ENCODE peak calls at places on chromosomes 3 and 15, in ten cellular contexts. One of them, this sample, is unnamed. For H3K4me1, the result is how much of the 10 kb centered on the place peaks cover.

GRCh38 chr3:14484741-14485140 is 55.4 kb downstream of the GRIP2 start:
- DNase-seq in aorta: peak
- DNase-seq in CD8-positive, alpha-beta memory T cell: no peak
- DNase-seq in cardiac muscle cell: no peak
- DNase-seq in naive thymus-derived CD4-positive, alpha-beta T cell: no peak
- DNase-seq in mesendoderm: no peak
- DNase-seq in mucosa of descending colon: no peak
- DNase-seq in HCT116: no peak
- DNase-seq in hepatocyte: no peak
- DNase-seq in H9: no peak
- DNase-seq in this sample: no peak

GRCh38 chr3:133965033-133965570 is 64.6 kb downstream of the SLCO2A1 start:
- DNase-seq in mucosa of descending colon: no peak
- DNase-seq in mesendoderm: no peak
- DNase-seq in cardiac muscle cell: no peak
- DNase-seq in H9: no peak
- DNase-seq in hepatocyte: no peak
- DNase-seq in naive thymus-derived CD4-positive, alpha-beta T cell: no peak
- DNase-seq in CD8-positive, alpha-beta memory T cell: no peak
- DNase-seq in HCT116: no peak
- DNase-seq in aorta: peak
- DNase-seq in this sample: no peak

GRCh38 chr3:99532246-99532645 is 106.1 kb upstream of the COL8A1 start:
- DNase-seq in HCT116: peak
- DNase-seq in CD8-positive, alpha-beta memory T cell: no peak
- DNase-seq in cardiac muscle cell: peak
- DNase-seq in H9: peak
- DNase-seq in aorta: no peak
- DNase-seq in mesendoderm: peak
- DNase-seq in hepatocyte: peak
- DNase-seq in naive thymus-derived CD4-positive, alpha-beta T cell: no peak
- DNase-seq in mucosa of descending colon: no peak
- DNase-seq in this sample: no peak

GRCh38 chr15:38642689-38643270 is 78.2 kb upstream of the RASGRP1 start:
- DNase-seq in HCT116: no peak
- DNase-seq in hepatocyte: no peak
- DNase-seq in mucosa of descending colon: no peak
- DNase-seq in H9: no peak
- DNase-seq in mesendoderm: no peak
- DNase-seq in cardiac muscle cell: no peak
- DNase-seq in CD8-positive, alpha-beta memory T cell: no peak
- DNase-seq in aorta: no peak
- DNase-seq in naive thymus-derived CD4-positive, alpha-beta T cell: no peak
- DNase-seq in this sample: no peak

GRCh38 chr15:94844533-94845390 is 613.4 kb downstream of the MCTP2 start:
- DNase-seq in hepatocyte: peak
- DNase-seq in mucosa of descending colon: peak
- DNase-seq in cardiac muscle cell: peak
- DNase-seq in aorta: peak
- DNase-seq in mesendoderm: peak
- DNase-seq in H9: peak
- DNase-seq in CD8-positive, alpha-beta memory T cell: no peak
- DNase-seq in HCT116: no peak
- DNase-seq in naive thymus-derived CD4-positive, alpha-beta T cell: no peak
- DNase-seq in this sample: no peak

GRCh38 chr15:69154684-69155083 is 5.8 kb upstream of the GLCE start:
- DNase-seq in aorta: no peak
- DNase-seq in cardiac muscle cell: no peak
- DNase-seq in naive thymus-derived CD4-positive, alpha-beta T cell: no peak
- DNase-seq in H9: no peak
- DNase-seq in HCT116: no peak
- DNase-seq in CD8-positive, alpha-beta memory T cell: no peak
- DNase-seq in hepatocyte: no peak
- DNase-seq in mesendoderm: peak
- DNase-seq in mucosa of descending colon: no peak
- DNase-seq in this sample: no peak

GRCh38 chr15:75887178-75887577 is 16.5 kb upstream of the FBXO22 start:
- DNase-seq in mucosa of descending colon: no peak
- DNase-seq in H9: no peak
- DNase-seq in naive thymus-derived CD4-positive, alpha-beta T cell: no peak
- DNase-seq in aorta: no peak
- DNase-seq in HCT116: no peak
- DNase-seq in hepatocyte: peak
- DNase-seq in mesendoderm: no peak
- DNase-seq in CD8-positive, alpha-beta memory T cell: no peak
- DNase-seq in cardiac muscle cell: no peak
- DNase-seq in this sample: no peak

GRCh38 chr3:96331341-96331740 is 483.1 kb upstream of the EPHA6 start:
- DNase-seq in naive thymus-derived CD4-positive, alpha-beta T cell: no peak
- DNase-seq in HCT116: no peak
- DNase-seq in mucosa of descending colon: no peak
- DNase-seq in H9: no peak
- DNase-seq in CD8-positive, alpha-beta memory T cell: no peak
- DNase-seq in hepatocyte: no peak
- DNase-seq in aorta: no peak
- DNase-seq in mesendoderm: peak
- DNase-seq in cardiac muscle cell: no peak
- DNase-seq in this sample: no peak

GRCh38 chr15:23648920-23649515 is 1.4 kb upstream of the MAGEL2 start:
- DNase-seq in mesendoderm: peak
- DNase-seq in HCT116: no peak
- DNase-seq in naive thymus-derived CD4-positive, alpha-beta T cell: no peak
- DNase-seq in H9: no peak
- DNase-seq in mucosa of descending colon: no peak
- DNase-seq in CD8-positive, alpha-beta memory T cell: no peak
- DNase-seq in cardiac muscle cell: peak
- DNase-seq in hepatocyte: peak
- DNase-seq in aorta: no peak
- DNase-seq in this sample: peak

GRCh38 chr3:66115858-66116654 is 77.3 kb upstream of the MAGI1 start:
- DNase-seq in H9: peak
- DNase-seq in mucosa of descending colon: no peak
- DNase-seq in naive thymus-derived CD4-positive, alpha-beta T cell: no peak
- DNase-seq in cardiac muscle cell: peak
- DNase-seq in hepatocyte: peak
- DNase-seq in aorta: no peak
- DNase-seq in CD8-positive, alpha-beta memory T cell: no peak
- DNase-seq in mesendoderm: peak
- DNase-seq in HCT116: peak
- DNase-seq in this sample: no peak

GRCh38 chr15:26260517-26261133 is 397.5 kb upstream of the ATP10A start:
- DNase-seq in hepatocyte: peak
- DNase-seq in mesendoderm: peak
- DNase-seq in aorta: no peak
- DNase-seq in cardiac muscle cell: peak
- DNase-seq in mucosa of descending colon: no peak
- DNase-seq in H9: peak
- DNase-seq in CD8-positive, alpha-beta memory T cell: no peak
- DNase-seq in HCT116: no peak
- DNase-seq in naive thymus-derived CD4-positive, alpha-beta T cell: no peak
- DNase-seq in this sample: peak

GRCh38 chr3:138786788-138787276 is 47.9 kb downstream of the PIK3CB start:
- DNase-seq in H9: no peak
- DNase-seq in HCT116: no peak
- DNase-seq in mesendoderm: no peak
- DNase-seq in hepatocyte: no peak
- DNase-seq in CD8-positive, alpha-beta memory T cell: no peak
- DNase-seq in cardiac muscle cell: no peak
- DNase-seq in aorta: no peak
- DNase-seq in mucosa of descending colon: no peak
- DNase-seq in naive thymus-derived CD4-positive, alpha-beta T cell: no peak
- DNase-seq in this sample: no peak

GRCh38 chr3:10529809-10530208 is 24.4 kb upstream of the ATP2B2 start:
- DNase-seq in naive thymus-derived CD4-positive, alpha-beta T cell: no peak
- DNase-seq in aorta: no peak
- DNase-seq in mucosa of descending colon: no peak
- DNase-seq in mesendoderm: no peak
- DNase-seq in hepatocyte: no peak
- DNase-seq in H9: no peak
- DNase-seq in HCT116: no peak
- DNase-seq in CD8-positive, alpha-beta memory T cell: no peak
- DNase-seq in cardiac muscle cell: no peak
- DNase-seq in this sample: no peak

GRCh38 chr15:43854801-43855200 is 28.0 kb downstream of the WDR76 start:
- DNase-seq in CD8-positive, alpha-beta memory T cell: no peak
- DNase-seq in cardiac muscle cell: no peak
- DNase-seq in HCT116: no peak
- DNase-seq in hepatocyte: no peak
- DNase-seq in aorta: no peak
- DNase-seq in mesendoderm: no peak
- DNase-seq in mucosa of descending colon: no peak
- DNase-seq in naive thymus-derived CD4-positive, alpha-beta T cell: no peak
- DNase-seq in H9: no peak
- DNase-seq in this sample: no peak

GRCh38 chr15:34582461-34583357 is 742 bp downstream of the GOLGA8B start:
- DNase-seq in CD8-positive, alpha-beta memory T cell: peak
- DNase-seq in mesendoderm: peak
- DNase-seq in mucosa of descending colon: peak
- DNase-seq in cardiac muscle cell: peak
- DNase-seq in aorta: peak
- DNase-seq in H9: peak
- DNase-seq in hepatocyte: peak
- DNase-seq in naive thymus-derived CD4-positive, alpha-beta T cell: no peak
- DNase-seq in HCT116: peak
- DNase-seq in this sample: peak

GRCh38 chr3:171646357-171647133 is 163.7 kb downstream of the PLD1 start:
- DNase-seq in cardiac muscle cell: peak
- DNase-seq in mesendoderm: peak
- DNase-seq in mucosa of descending colon: no peak
- DNase-seq in naive thymus-derived CD4-positive, alpha-beta T cell: no peak
- DNase-seq in hepatocyte: peak
- DNase-seq in aorta: no peak
- DNase-seq in CD8-positive, alpha-beta memory T cell: no peak
- DNase-seq in H9: no peak
- DNase-seq in HCT116: peak
- DNase-seq in this sample: no peak

GRCh38 chr3:112642912-112643506 is 2.1 kb upstream of the CCDC80 start:
- DNase-seq in naive thymus-derived CD4-positive, alpha-beta T cell: peak
- DNase-seq in mesendoderm: peak
- DNase-seq in CD8-positive, alpha-beta memory T cell: peak
- DNase-seq in H9: peak
- DNase-seq in mucosa of descending colon: peak
- DNase-seq in aorta: peak
- DNase-seq in cardiac muscle cell: peak
- DNase-seq in hepatocyte: peak
- DNase-seq in HCT116: peak
- DNase-seq in this sample: peak

GRCh38 chr3:53198256-53198977 is 37.4 kb downstream of the PRKCD start:
- DNase-seq in HCT116: no peak
- DNase-seq in H9: peak
- DNase-seq in aorta: no peak
- DNase-seq in CD8-positive, alpha-beta memory T cell: no peak
- DNase-seq in mesendoderm: peak
- DNase-seq in mucosa of descending colon: no peak
- DNase-seq in naive thymus-derived CD4-positive, alpha-beta T cell: no peak
- DNase-seq in cardiac muscle cell: peak
- DNase-seq in hepatocyte: no peak
- DNase-seq in this sample: no peak

GRCh38 chr15:90909976-90910375 is 6.9 kb downstream of the MAN2A2 start:
- DNase-seq in cardiac muscle cell: no peak
- DNase-seq in CD8-positive, alpha-beta memory T cell: no peak
- DNase-seq in hepatocyte: no peak
- DNase-seq in mesendoderm: no peak
- DNase-seq in mucosa of descending colon: peak
- DNase-seq in HCT116: no peak
- DNase-seq in naive thymus-derived CD4-positive, alpha-beta T cell: no peak
- DNase-seq in aorta: no peak
- DNase-seq in H9: no peak
- DNase-seq in this sample: no peak
- H3K4me1 ChIP-seq in cardiac muscle cell: under half
- H3K4me1 ChIP-seq in CD8-positive, alpha-beta memory T cell: under half
- H3K4me1 ChIP-seq in hepatocyte: under half
- H3K4me1 ChIP-seq in mesendoderm: under half
- H3K4me1 ChIP-seq in mucosa of descending colon: under half
- H3K4me1 ChIP-seq in HCT116: under half
- H3K4me1 ChIP-seq in naive thymus-derived CD4-positive, alpha-beta T cell: under half
- H3K4me1 ChIP-seq in aorta: under half
- H3K4me1 ChIP-seq in H9: under half
- H3K4me1 ChIP-seq in this sample: under half

GRCh38 chr3:38142959-38143358 is 4.5 kb downstream of the MYD88 start:
- DNase-seq in mesendoderm: no peak
- DNase-seq in cardiac muscle cell: no peak
- DNase-seq in aorta: no peak
- DNase-seq in hepatocyte: no peak
- DNase-seq in CD8-positive, alpha-beta memory T cell: no peak
- DNase-seq in mucosa of descending colon: no peak
- DNase-seq in HCT116: no peak
- DNase-seq in naive thymus-derived CD4-positive, alpha-beta T cell: no peak
- DNase-seq in H9: no peak
- DNase-seq in this sample: no peak
- H3K4me1 ChIP-seq in mesendoderm: under half
- H3K4me1 ChIP-seq in cardiac muscle cell: under half
- H3K4me1 ChIP-seq in aorta: under half
- H3K4me1 ChIP-seq in hepatocyte: under half
- H3K4me1 ChIP-seq in CD8-positive, alpha-beta memory T cell: under half
- H3K4me1 ChIP-seq in mucosa of descending colon: under half
- H3K4me1 ChIP-seq in HCT116: under half
- H3K4me1 ChIP-seq in naive thymus-derived CD4-positive, alpha-beta T cell: under half
- H3K4me1 ChIP-seq in H9: under half
- H3K4me1 ChIP-seq in this sample: under half

DNA sequence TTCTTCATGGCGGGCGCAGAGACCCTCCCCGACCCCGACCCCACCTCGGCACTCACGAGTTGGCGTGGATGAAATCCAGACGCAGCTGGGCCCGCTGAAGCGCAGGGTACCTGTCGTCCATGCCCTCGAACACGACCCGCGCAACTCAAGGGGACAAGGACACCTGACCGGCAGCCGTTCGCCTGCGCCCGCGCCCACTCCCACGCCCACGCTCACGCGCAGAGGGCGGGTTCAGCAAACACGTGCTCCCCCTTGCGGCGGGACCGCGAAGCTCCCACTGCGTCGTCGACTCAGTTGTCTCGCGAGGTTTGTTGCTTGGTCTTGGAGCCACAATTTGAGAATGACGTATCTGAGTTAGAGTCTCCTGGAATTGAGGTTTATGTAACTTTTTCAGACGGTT is at the start of gene MORC1:
- DNase-seq in mesendoderm: no peak
- DNase-seq in cardiac muscle cell: no peak
- DNase-seq in CD8-positive, alpha-beta memory T cell: no peak
- DNase-seq in HCT116: no peak
- DNase-seq in naive thymus-derived CD4-positive, alpha-beta T cell: no peak
- DNase-seq in aorta: peak
- DNase-seq in mucosa of descending colon: peak
- DNase-seq in H9: peak
- DNase-seq in hepatocyte: no peak
- DNase-seq in this sample: no peak
- H3K4me1 ChIP-seq in mesendoderm: under half
- H3K4me1 ChIP-seq in cardiac muscle cell: under half
- H3K4me1 ChIP-seq in CD8-positive, alpha-beta memory T cell: under half
- H3K4me1 ChIP-seq in HCT116: under half
- H3K4me1 ChIP-seq in naive thymus-derived CD4-positive, alpha-beta T cell: under half
- H3K4me1 ChIP-seq in aorta: under half
- H3K4me1 ChIP-seq in mucosa of descending colon: under half
- H3K4me1 ChIP-seq in H9: under half
- H3K4me1 ChIP-seq in hepatocyte: under half
- H3K4me1 ChIP-seq in this sample: under half

DNA sequence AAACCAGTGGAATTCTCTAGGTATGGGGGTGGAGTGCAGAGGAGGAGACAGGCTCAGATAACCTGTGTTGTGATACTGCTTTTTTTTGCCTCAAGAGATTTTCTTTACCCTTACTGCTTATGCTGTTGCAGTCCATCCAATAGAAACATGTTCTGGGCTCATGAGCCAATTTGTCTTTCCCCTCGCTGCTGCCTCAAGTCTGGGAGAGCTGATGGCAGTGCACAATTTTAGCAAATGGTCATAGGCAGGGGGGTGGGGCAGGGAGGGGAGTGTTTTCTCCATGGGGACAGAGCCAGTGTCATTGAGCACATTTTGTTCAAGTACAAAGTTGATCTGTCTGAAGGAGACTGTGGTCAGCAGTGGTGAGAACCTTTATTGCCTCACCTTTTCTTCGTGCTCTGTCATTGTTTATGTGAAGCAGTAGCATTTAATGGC is 134.9 kb downstream of the MBNL1 start:
- DNase-seq in aorta: peak
- DNase-seq in mucosa of descending colon: no peak
- DNase-seq in naive thymus-derived CD4-positive, alpha-beta T cell: no peak
- DNase-seq in cardiac muscle cell: peak
- DNase-seq in hepatocyte: peak
- DNase-seq in mesendoderm: peak
- DNase-seq in HCT116: no peak
- DNase-seq in H9: no peak
- DNase-seq in CD8-positive, alpha-beta memory T cell: no peak
- DNase-seq in this sample: no peak
- H3K4me1 ChIP-seq in aorta: under half
- H3K4me1 ChIP-seq in mucosa of descending colon: under half
- H3K4me1 ChIP-seq in naive thymus-derived CD4-positive, alpha-beta T cell: half or more
- H3K4me1 ChIP-seq in cardiac muscle cell: half or more
- H3K4me1 ChIP-seq in hepatocyte: under half
- H3K4me1 ChIP-seq in mesendoderm: under half
- H3K4me1 ChIP-seq in HCT116: under half
- H3K4me1 ChIP-seq in H9: under half
- H3K4me1 ChIP-seq in CD8-positive, alpha-beta memory T cell: half or more
- H3K4me1 ChIP-seq in this sample: half or more